ENCODE peak calls at places on chromosomes 4 and X, in six cellular contexts. One of them, this sample, is unnamed.

GRCh38 chr4:6858997-6859396 is 50.6 kb upstream of the TBC1D14 start:
- DNase-seq in GM23248: no peak
- DNase-seq in activated naive CD8-positive, alpha-beta T cell treated with anti-CD3 and anti-CD28 coated beads for 36 hours: no peak
- DNase-seq in stimulated activated CD4-positive, alpha-beta T cell treated with anti-CD3 and anti-CD28 coated beads, Interleukin-4, amount 100 ng/mL, for 24 hours: no peak
- DNase-seq in HEK293T: no peak
- DNase-seq in heart left ventricle: no peak
- DNase-seq in this sample: no peak

GRCh38 chr4:2927016-2927695 is 36.0 kb downstream of the NOP14 start:
- DNase-seq in GM23248: no peak
- DNase-seq in activated naive CD8-positive, alpha-beta T cell treated with anti-CD3 and anti-CD28 coated beads for 36 hours: no peak
- DNase-seq in HEK293T: no peak
- DNase-seq in stimulated activated CD4-positive, alpha-beta T cell treated with anti-CD3 and anti-CD28 coated beads, Interleukin-4, amount 100 ng/mL, for 24 hours: no peak
- DNase-seq in heart left ventricle: peak; percentile 20
- DNase-seq in this sample: no peak

GRCh38 chr4:78610546-78611214 is 59.1 kb downstream of the ANXA3 start:
- DNase-seq in stimulated activated CD4-positive, alpha-beta T cell treated with anti-CD3 and anti-CD28 coated beads, Interleukin-4, amount 100 ng/mL, for 24 hours: no peak
- DNase-seq in GM23248: peak; percentile 33
- DNase-seq in heart left ventricle: no peak
- DNase-seq in activated naive CD8-positive, alpha-beta T cell treated with anti-CD3 and anti-CD28 coated beads for 36 hours: no peak
- DNase-seq in HEK293T: no peak
- DNase-seq in this sample: no peak

GRCh38 chr4:34766935-34767859 is 1477.1 kb downstream of the ARAP2 start:
- DNase-seq in stimulated activated CD4-positive, alpha-beta T cell treated with anti-CD3 and anti-CD28 coated beads, Interleukin-4, amount 100 ng/mL, for 24 hours: no peak
- DNase-seq in HEK293T: no peak
- DNase-seq in GM23248: no peak
- DNase-seq in activated naive CD8-positive, alpha-beta T cell treated with anti-CD3 and anti-CD28 coated beads for 36 hours: no peak
- DNase-seq in heart left ventricle: no peak
- DNase-seq in this sample: no peak

GRCh38 chr4:92129408-92129994 is 174.3 kb upstream of the GRID2 start:
- DNase-seq in activated naive CD8-positive, alpha-beta T cell treated with anti-CD3 and anti-CD28 coated beads for 36 hours: no peak
- DNase-seq in heart left ventricle: no peak
- DNase-seq in stimulated activated CD4-positive, alpha-beta T cell treated with anti-CD3 and anti-CD28 coated beads, Interleukin-4, amount 100 ng/mL, for 24 hours: no peak
- DNase-seq in GM23248: no peak
- DNase-seq in HEK293T: no peak
- DNase-seq in this sample: no peak

GRCh38 chrX:149124526-149125108 is 380.5 kb downstream of the IDS start:
- DNase-seq in stimulated activated CD4-positive, alpha-beta T cell treated with anti-CD3 and anti-CD28 coated beads, Interleukin-4, amount 100 ng/mL, for 24 hours: no peak
- DNase-seq in HEK293T: no peak
- DNase-seq in activated naive CD8-positive, alpha-beta T cell treated with anti-CD3 and anti-CD28 coated beads for 36 hours: no peak
- DNase-seq in GM23248: no peak
- DNase-seq in heart left ventricle: no peak
- DNase-seq in this sample: no peak

GRCh38 chr4:41145571-41146078 is 68.7 kb downstream of the APBB2 start:
- DNase-seq in HEK293T: no peak
- DNase-seq in activated naive CD8-positive, alpha-beta T cell treated with anti-CD3 and anti-CD28 coated beads for 36 hours: no peak
- DNase-seq in GM23248: peak; percentile 45
- DNase-seq in heart left ventricle: no peak
- DNase-seq in stimulated activated CD4-positive, alpha-beta T cell treated with anti-CD3 and anti-CD28 coated beads, Interleukin-4, amount 100 ng/mL, for 24 hours: no peak
- DNase-seq in this sample: no peak

GRCh38 chr4:48343035-48343434 is 1.7 kb downstream of the SLAIN2 start:
- DNase-seq in activated naive CD8-positive, alpha-beta T cell treated with anti-CD3 and anti-CD28 coated beads for 36 hours: no peak
- DNase-seq in heart left ventricle: no peak
- DNase-seq in GM23248: peak; percentile 38
- DNase-seq in HEK293T: no peak
- DNase-seq in stimulated activated CD4-positive, alpha-beta T cell treated with anti-CD3 and anti-CD28 coated beads, Interleukin-4, amount 100 ng/mL, for 24 hours: no peak
- DNase-seq in this sample: no peak

GRCh38 chr4:72568959-72569718 is at the start of gene ADAMTS3:
- DNase-seq in heart left ventricle: peak; percentile 49
- DNase-seq in activated naive CD8-positive, alpha-beta T cell treated with anti-CD3 and anti-CD28 coated beads for 36 hours: peak; percentile 11
- DNase-seq in stimulated activated CD4-positive, alpha-beta T cell treated with anti-CD3 and anti-CD28 coated beads, Interleukin-4, amount 100 ng/mL, for 24 hours: no peak
- DNase-seq in HEK293T: peak; percentile 80
- DNase-seq in GM23248: peak; percentile 67
- DNase-seq in this sample: no peak

GRCh38 chr4:10639664-10640063 is 44.9 kb downstream of the CLNK start:
- DNase-seq in HEK293T: no peak
- DNase-seq in heart left ventricle: no peak
- DNase-seq in GM23248: peak; percentile 66
- DNase-seq in activated naive CD8-positive, alpha-beta T cell treated with anti-CD3 and anti-CD28 coated beads for 36 hours: no peak
- DNase-seq in stimulated activated CD4-positive, alpha-beta T cell treated with anti-CD3 and anti-CD28 coated beads, Interleukin-4, amount 100 ng/mL, for 24 hours: no peak
- DNase-seq in this sample: no peak

GRCh38 chr4:122658818-122659295 is 38.0 kb upstream of the IL21 start:
- DNase-seq in heart left ventricle: no peak
- DNase-seq in stimulated activated CD4-positive, alpha-beta T cell treated with anti-CD3 and anti-CD28 coated beads, Interleukin-4, amount 100 ng/mL, for 24 hours: no peak
- DNase-seq in activated naive CD8-positive, alpha-beta T cell treated with anti-CD3 and anti-CD28 coated beads for 36 hours: no peak
- DNase-seq in HEK293T: no peak
- DNase-seq in GM23248: no peak
- DNase-seq in this sample: no peak

GRCh38 chrX:1394731-1395501 is 3.0 kb upstream of the SLC25A6 start:
- DNase-seq in heart left ventricle: peak; percentile 33
- DNase-seq in stimulated activated CD4-positive, alpha-beta T cell treated with anti-CD3 and anti-CD28 coated beads, Interleukin-4, amount 100 ng/mL, for 24 hours: no peak
- DNase-seq in HEK293T: no peak
- DNase-seq in GM23248: peak; percentile 76
- DNase-seq in activated naive CD8-positive, alpha-beta T cell treated with anti-CD3 and anti-CD28 coated beads for 36 hours: no peak
- DNase-seq in this sample: no peak

GRCh38 chr4:89878611-89879010 is 16.0 kb upstream of the MMRN1 start:
- DNase-seq in HEK293T: no peak
- DNase-seq in activated naive CD8-positive, alpha-beta T cell treated with anti-CD3 and anti-CD28 coated beads for 36 hours: no peak
- DNase-seq in stimulated activated CD4-positive, alpha-beta T cell treated with anti-CD3 and anti-CD28 coated beads, Interleukin-4, amount 100 ng/mL, for 24 hours: no peak
- DNase-seq in GM23248: peak; percentile 3
- DNase-seq in heart left ventricle: no peak
- DNase-seq in this sample: no peak

GRCh38 chr4:83054928-83055327 is 19.9 kb downstream of the COPS4 start:
- DNase-seq in heart left ventricle: no peak
- DNase-seq in activated naive CD8-positive, alpha-beta T cell treated with anti-CD3 and anti-CD28 coated beads for 36 hours: no peak
- DNase-seq in HEK293T: no peak
- DNase-seq in GM23248: peak; percentile 48
- DNase-seq in stimulated activated CD4-positive, alpha-beta T cell treated with anti-CD3 and anti-CD28 coated beads, Interleukin-4, amount 100 ng/mL, for 24 hours: no peak
- DNase-seq in this sample: no peak

GRCh38 chr4:15794905-15795304 is 16.8 kb downstream of the CD38 start:
- DNase-seq in heart left ventricle: no peak
- DNase-seq in HEK293T: no peak
- DNase-seq in activated naive CD8-positive, alpha-beta T cell treated with anti-CD3 and anti-CD28 coated beads for 36 hours: no peak
- DNase-seq in stimulated activated CD4-positive, alpha-beta T cell treated with anti-CD3 and anti-CD28 coated beads, Interleukin-4, amount 100 ng/mL, for 24 hours: no peak
- DNase-seq in GM23248: peak; percentile 6
- DNase-seq in this sample: no peak

GRCh38 chrX:129235903-129236302 is 287.4 kb downstream of the SMARCA1 start:
- DNase-seq in GM23248: no peak
- DNase-seq in heart left ventricle: no peak
- DNase-seq in activated naive CD8-positive, alpha-beta T cell treated with anti-CD3 and anti-CD28 coated beads for 36 hours: no peak
- DNase-seq in stimulated activated CD4-positive, alpha-beta T cell treated with anti-CD3 and anti-CD28 coated beads, Interleukin-4, amount 100 ng/mL, for 24 hours: no peak
- DNase-seq in HEK293T: peak; percentile 25
- DNase-seq in this sample: no peak

GRCh38 chr4:108466936-108467902 is 153.2 kb upstream of the RPL34 start:
- DNase-seq in heart left ventricle: no peak
- DNase-seq in stimulated activated CD4-positive, alpha-beta T cell treated with anti-CD3 and anti-CD28 coated beads, Interleukin-4, amount 100 ng/mL, for 24 hours: peak; percentile 11
- DNase-seq in HEK293T: no peak
- DNase-seq in GM23248: peak; percentile 71
- DNase-seq in activated naive CD8-positive, alpha-beta T cell treated with anti-CD3 and anti-CD28 coated beads for 36 hours: peak; percentile 32
- DNase-seq in this sample: no peak

This sample was measured in Panc1.